ENCODE peak calls at places on chromosomes 6 and 20, in four cellular contexts. F, H, Q and T are unnamed samples.
A peak's percentile ranks its signal among the peaks of the same experiment; 100 is the strongest.

GRCh38 chr6:14292119-14292518 is 174.5 kb downstream of the CD83 start:
- DNase-seq in Q (no peak), F (no peak), H (no peak), T (no peak)

GRCh38 chr20:19915111-19915798 is 101.9 kb upstream of the NAA20 start:
- DNase-seq in Q (peak; percentile 45), H (peak; percentile 10), F (no peak), T (no peak)

GRCh38 chr6:80639243-80639642 is 532.8 kb downstream of the BCKDHB start:
- DNase-seq in H (no peak), Q (peak; percentile 76), F (no peak), T (no peak)

GRCh38 chr20:43761396-43762340 is 34.9 kb upstream of the GTSF1L start:
- DNase-seq in Q (peak; percentile 39), H (no peak), F (no peak), T (no peak)

GRCh38 chr20:3908667-3909066 is 19.5 kb downstream of the PANK2 start:
- DNase-seq in H (no peak), F (no peak), Q (no peak), T (no peak)

GRCh38 chr6:25010917-25011625 is 75.3 kb upstream of the RIPOR2 start:
- DNase-seq in Q (peak; percentile 63), F (no peak), H (no peak), T (no peak)

GRCh38 chr6:155786528-155786927 is 330.9 kb upstream of the NOX3 start:
- DNase-seq in H (no peak), Q (no peak), F (no peak), T (no peak)

GRCh38 chr20:19992996-19993908 is 23.9 kb upstream of the NAA20 start:
- DNase-seq in Q (peak; percentile 89), F (no peak), H (no peak), T (no peak)

GRCh38 chr6:127100510-127101140 is 17.8 kb upstream of the RSPO3 start:
- DNase-seq in H (no peak), F (no peak), Q (peak; percentile 42), T (no peak)

GRCh38 chr6:157020398-157021266 is 243.5 kb downstream of the ARID1B start:
- DNase-seq in H (peak; percentile 61), Q (peak; percentile 53), F (no peak), T (peak; percentile 31)

GRCh38 chr20:8210749-8211148 is 78.7 kb downstream of the PLCB1 start:
- DNase-seq in Q (no peak), H (no peak), F (no peak), T (no peak)

GRCh38 chr6:115932481-115932880 is 128.2 kb downstream of the FRK start:
- DNase-seq in Q (peak; percentile 99), H (no peak), F (no peak), T (no peak)

GRCh38 chr6:389622-390021 is 1.9 kb upstream of the IRF4 start:
- DNase-seq in F (no peak), Q (no peak), H (no peak), T (peak; percentile 82)

GRCh38 chr20:36614781-36615557 is 9.4 kb downstream of the RAB5IF start:
- DNase-seq in H (no peak), F (no peak), Q (peak; percentile 10), T (no peak)

GRCh38 chr6:149201068-149201655 is 116.3 kb upstream of the TAB2 start:
- DNase-seq in Q (peak; percentile 49), F (no peak), H (no peak), T (no peak)

GRCh38 chr6:149551920-149552319 is 6.1 kb upstream of the PPIL4 start:
- DNase-seq in H (no peak), F (no peak), Q (no peak), T (no peak)

GRCh38 chr6:25056130-25056529 is 120.4 kb upstream of the RIPOR2 start:
- DNase-seq in H (peak; percentile 90), Q (no peak), F (no peak), T (no peak)

GRCh38 chr6:44537306-44538049 is 150.0 kb downstream of the CDC5L start:
- DNase-seq in H (no peak), Q (no peak), F (no peak), T (no peak)

GRCh38 chr6:7053125-7053784 is 54.5 kb upstream of the RREB1 start:
- DNase-seq in H (no peak), Q (no peak), F (no peak), T (no peak)

GRCh38 chr6:137717074-137718073 is 149.7 kb upstream of the TNFAIP3 start:
- DNase-seq in H (peak; percentile 53), F (no peak), Q (peak; percentile 35), T (no peak)

GRCh38 chr6:169983651-169984050 is 232.2 kb downstream of the ERMARD start:
- DNase-seq in Q (no peak), H (no peak), F (no peak), T (no peak)

GRCh38 chr6:87754828-87755227 is 52.8 kb upstream of the AKIRIN2 start:
- DNase-seq in F (no peak), H (no peak), Q (no peak), T (peak; percentile 58)

GRCh38 chr6:80610821-80611220 is 504.4 kb downstream of the BCKDHB start:
- DNase-seq in H (no peak), F (no peak), Q (peak; percentile 31), T (no peak)

GRCh38 chr20:15220778-15221565 is 883.6 kb upstream of the FLRT3 start:
- DNase-seq in Q (peak; percentile 8), H (no peak), F (no peak), T (no peak)

GRCh38 chr6:101302593-101302992 is 90.9 kb upstream of the GRIK2 start:
- DNase-seq in F (no peak), Q (no peak), H (no peak), T (no peak)

GRCh38 chr6:168078199-168078942 is 641 bp downstream of the FRMD1 start:
- DNase-seq in Q (no peak), F (no peak), H (no peak), T (no peak)

GRCh38 chr20:58755751-58756524 is 63.3 kb downstream of the NPEPL1 start:
- DNase-seq in Q (no peak), H (no peak), F (no peak), T (no peak)

GRCh38 chr20:62977613-62978558 is 25.4 kb downstream of the SLC17A9 start:
- DNase-seq in Q (no peak), F (peak; percentile 60), H (peak; percentile 47), T (peak; percentile 66)

GRCh38 chr6:158849899-158850806 is 31.0 kb upstream of the EZR start:
- DNase-seq in Q (peak; percentile 93), H (no peak), F (peak; percentile 54), T (peak; percentile 19)

GRCh38 chr20:3738109-3739053 is 5.9 kb downstream of the HSPA12B start:
- DNase-seq in H (no peak), Q (no peak), F (no peak), T (no peak)

GRCh38 chr20:59149678-59150504 is 13.7 kb upstream of the ZNF831 start:
- DNase-seq in Q (no peak), F (no peak), H (no peak), T (no peak)

GRCh38 chr20:46200582-46201570 is 82.8 kb downstream of the CD40 start:
- DNase-seq in F (no peak), H (no peak), Q (no peak), T (no peak)
- H3K4me3 ChIP-seq in F (no peak overlapping the region), H (no peak overlapping the region), Q (no peak overlapping the region), T (no peak overlapping the region)

DNA sequence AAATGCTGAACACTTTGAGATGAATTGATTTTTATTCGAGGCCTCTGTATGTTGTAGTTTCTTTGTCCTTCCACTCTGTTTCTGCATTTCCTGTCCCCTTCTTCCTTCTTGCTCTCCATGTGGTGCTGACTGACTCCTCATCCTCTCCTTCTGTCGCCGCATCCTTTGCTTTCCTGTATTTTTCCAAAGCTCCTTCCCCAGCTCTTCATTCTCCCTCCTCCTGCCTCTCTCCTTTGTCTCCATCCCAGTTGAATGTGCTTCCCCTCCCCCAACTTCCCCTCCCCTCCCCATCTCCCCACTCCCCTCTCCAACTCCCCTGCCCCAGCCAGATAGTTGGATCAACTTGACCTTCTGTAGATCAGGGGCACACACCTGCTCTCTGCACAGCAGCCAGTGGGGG is 2.6 kb upstream of the KCNK5 start:
- DNase-seq in H (no peak), F (no peak), Q (no peak), T (no peak)
- TF ChIP-seq CTCF in H (no peak), F (no peak), Q (no peak), T (no peak)

GRCh38 chr20:1241456-1241855 is 15.6 kb downstream of the RAD21L1 start:
- DNase-seq in H (no peak), F (no peak), Q (no peak), T (no peak)
- H3K4me3 ChIP-seq in H (no peak overlapping the region), F (no peak overlapping the region), Q (no peak overlapping the region), T (no peak overlapping the region)

DNA sequence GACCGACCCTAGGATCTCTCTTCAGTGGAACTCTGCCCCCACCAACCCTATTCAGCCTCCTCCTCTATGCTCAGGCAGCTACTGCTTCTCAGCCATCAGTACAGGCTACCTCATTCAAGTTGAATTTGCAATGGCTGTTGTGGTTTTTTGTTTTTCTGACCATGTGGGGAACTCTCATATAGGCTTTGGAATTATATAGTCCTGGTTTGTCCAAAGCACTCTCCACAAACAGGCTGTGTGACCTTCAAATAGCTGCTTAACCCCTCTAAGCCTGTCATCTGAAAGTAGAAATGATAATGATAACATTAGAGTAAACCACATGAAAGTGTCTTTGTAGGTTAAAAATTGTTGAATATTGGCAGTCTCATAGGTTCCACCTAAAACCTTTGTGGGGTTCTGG is 80.3 kb downstream of the UNC5CL start:
- DNase-seq in Q (no peak), H (no peak), F (no peak), T (no peak)
- TF ChIP-seq CTCF in Q (no peak), H (no peak), F (no peak), T (no peak)

GRCh38 chr20:53752971-53753879 is 159.6 kb upstream of the ZNF217 start:
- DNase-seq in Q (peak; percentile 57), H (no peak), F (no peak), T (no peak)
- H3K4me3 ChIP-seq in Q (no peak overlapping the region), H (no peak overlapping the region), F (no peak overlapping the region), T (no peak overlapping the region)

GRCh38 chr20:24773168-24773567 is 175.9 kb upstream of the CST7 start:
- DNase-seq in H (no peak), Q (peak; percentile 64), F (no peak), T (no peak)
- TF ChIP-seq CTCF in H (no peak), Q (no peak), F (no peak), T (no peak)

DNA sequence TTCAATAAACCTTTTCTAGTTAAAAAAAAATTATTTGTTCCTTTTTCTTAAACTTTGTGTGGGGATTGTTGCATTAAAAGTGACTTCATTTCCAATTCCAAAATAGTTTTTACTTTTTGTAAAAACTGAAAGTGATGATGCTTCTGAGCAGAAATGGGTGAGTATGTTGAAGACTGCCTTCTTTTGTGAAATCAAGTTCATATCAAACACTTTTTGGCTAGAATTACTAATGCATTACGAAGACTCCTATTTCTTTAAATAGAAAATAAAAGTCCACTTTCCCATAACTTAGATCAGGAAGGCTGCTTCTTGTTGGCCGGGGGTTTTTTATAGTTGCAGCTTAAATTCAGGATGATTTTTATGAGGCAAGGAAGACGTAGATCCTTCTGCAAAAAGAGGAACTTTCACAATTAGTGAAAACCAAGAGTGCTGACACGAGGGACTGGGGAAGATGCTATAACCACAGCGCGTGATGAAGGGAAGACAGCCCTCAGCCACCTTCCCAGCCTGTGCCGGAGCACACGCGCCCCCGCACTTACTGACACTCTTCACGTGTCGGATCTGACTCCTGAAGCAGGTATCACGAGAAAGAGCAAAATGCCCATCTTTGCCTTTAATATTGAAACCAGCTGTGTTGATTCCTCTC is 206.1 kb upstream of the PRDM1 start:
- DNase-seq in H (no peak), F (no peak), Q (no peak), T (no peak)
- H3K4me3 ChIP-seq in H (no peak overlapping the region), F (no peak overlapping the region), Q (no peak overlapping the region), T (no peak overlapping the region)